ENCODE peak calls at places on chromosomes 1 and 21, in four cellular contexts. Y is NCI-H1436, D is A549, S is T-helper 1 cell. L is an unnamed sample.

GRCh38 chr1:208557695-208558094 is 313.5 kb upstream of the PLXNA2 start:
- DNase-seq in S (no peak), D (no peak), Y (no peak), L (no peak)

GRCh38 chr1:117368116-117369108 is 1.2 kb downstream of the MAN1A2 start:
- DNase-seq in D (peak; percentile 6), Y (no peak), S (no peak), L (no peak)

GRCh38 chr21:42243026-42243425 is 24.1 kb downstream of the ABCG1 start:
- DNase-seq in Y (no peak), S (no peak), D (no peak), L (no peak)

GRCh38 chr1:195550071-195550862 is 1058.0 kb downstream of the KCNT2 start:
- DNase-seq in D (no peak), S (no peak), Y (no peak), L (no peak)

GRCh38 chr1:167077128-167077867 is 12.9 kb downstream of the GPA33 start:
- DNase-seq in D (no peak), S (no peak), Y (no peak), L (no peak)

GRCh38 chr1:247456024-247456423 is 1.9 kb downstream of the OR2B11 start:
- DNase-seq in Y (no peak), S (no peak), D (no peak), L (no peak)

GRCh38 chr21:21897275-21897883 is 899.2 kb downstream of the NCAM2 start:
- DNase-seq in S (no peak), D (no peak), Y (no peak), L (no peak)

GRCh38 chr1:239868117-239868516 is 223.6 kb upstream of the FMN2 start:
- DNase-seq in S (no peak), Y (no peak), D (no peak), L (no peak)

GRCh38 chr1:159941867-159942560 is 3.4 kb downstream of the IGSF9 start:
- DNase-seq in D (no peak), S (no peak), Y (peak; percentile 96), L (no peak)

GRCh38 chr1:198099755-198100154 is 57.0 kb upstream of the NEK7 start:
- DNase-seq in Y (no peak), D (no peak), S (no peak), L (no peak)

GRCh38 chr1:228206582-228207351 is 1.1 kb upstream of the OBSCN start:
- DNase-seq in Y (no peak), S (no peak), D (no peak), L (no peak)

GRCh38 chr21:33127154-33127893 is 57.4 kb downstream of the OLIG1 start:
- DNase-seq in D (peak; percentile 46), Y (peak; percentile 24), S (no peak), L (peak; percentile 27)

GRCh38 chr1:224816062-224816461 is 113.4 kb upstream of the DNAH14 start:
- DNase-seq in Y (no peak), D (no peak), S (no peak), L (no peak)